ENCODE peak calls at places on chromosome 17, in five cellular contexts. M is stimulated activated CD4-positive, alpha-beta T cell treated with anti-CD3 and anti-CD28 coated beads, Interleukin-4, amount 100 ng/mL, for 24 hours; W is HT-29; T is nephron progenitor cell; G is GM03348. F is an unnamed sample.

GRCh38 chr17:72308744-72309395 is 188.1 kb downstream of the SOX9 start:
- DNase-seq in M (no peak), T (no peak), G (no peak), W (no peak), F (no peak)

GRCh38 chr17:28741358-28742349 is 2.2 kb upstream of the TRAF4 start:
- DNase-seq in W (no peak), T (no peak), G (no peak), M (peak; percentile 3), F (peak; percentile 53)

GRCh38 chr17:50173335-50173941 is 7.6 kb downstream of the SGCA start:
- DNase-seq in T (no peak), G (peak; percentile 89), W (no peak), M (no peak), F (no peak)

GRCh38 chr17:45451131-45451530 is 18.5 kb upstream of the ARHGAP27 start:
- DNase-seq in G (no peak), M (no peak), T (no peak), W (no peak), F (no peak)

GRCh38 chr17:80838381-80839345 is 153.0 kb upstream of the CHMP6 start:
- DNase-seq in M (no peak), T (no peak), G (no peak), W (no peak), F (no peak)

GRCh38 chr17:61081959-61082358 is 317.7 kb upstream of the TBX2 start:
- DNase-seq in G (no peak), W (no peak), T (no peak), M (no peak), F (no peak)

GRCh38 chr17:17941015-17941414 is 31.2 kb downstream of the TOM1L2 start:
- DNase-seq in M (no peak), G (no peak), T (no peak), W (no peak), F (no peak)

GRCh38 chr17:45425984-45426413 is 6.7 kb downstream of the ARHGAP27 start:
- DNase-seq in M (no peak), G (no peak), W (no peak), T (no peak), F (no peak)

GRCh38 chr17:37813753-37814152 is 68.9 kb upstream of the HNF1B start:
- DNase-seq in W (no peak), G (peak; percentile 78), M (no peak), T (no peak), F (no peak)